ENCODE peak calls at places on chromosomes 4 and X, in five cellular contexts. One of them, this sample, is unnamed.

GRCh38 chr4:40540801-40541200 is 88.9 kb downstream of the RBM47 start:
- DNase-seq in GM12878: no peak
- DNase-seq in HCT116: no peak
- DNase-seq in HepG2: no peak
- DNase-seq in SK-N-SH: no peak
- DNase-seq in this sample: no peak

GRCh38 chrX:118802857-118803256 is 20.8 kb upstream of the ZCCHC12 start:
- DNase-seq in GM12878: no peak
- DNase-seq in HCT116: no peak
- DNase-seq in HepG2: no peak
- DNase-seq in SK-N-SH: no peak
- DNase-seq in this sample: no peak

GRCh38 chrX:119238557-119238956 is 2.5 kb downstream of the PGRMC1 start:
- DNase-seq in GM12878: no peak
- DNase-seq in HCT116: no peak
- DNase-seq in HepG2: no peak
- DNase-seq in SK-N-SH: no peak
- DNase-seq in this sample: no peak

GRCh38 chrX:37685452-37686347 is at the start of gene XK:
- DNase-seq in GM12878: no peak
- DNase-seq in HCT116: peak; percentile 71
- DNase-seq in HepG2: no peak
- DNase-seq in SK-N-SH: peak; percentile 57
- DNase-seq in this sample: no peak

GRCh38 chr4:89838005-89838404 is 1.0 kb upstream of the SNCA start:
- DNase-seq in GM12878: no peak
- DNase-seq in HCT116: no peak
- DNase-seq in HepG2: no peak
- DNase-seq in SK-N-SH: peak; percentile 47
- DNase-seq in this sample: no peak

GRCh38 chrX:85052636-85053343 is 49.1 kb downstream of the APOOL start:
- DNase-seq in GM12878: no peak
- DNase-seq in HCT116: peak; percentile 15
- DNase-seq in HepG2: no peak
- DNase-seq in SK-N-SH: no peak
- DNase-seq in this sample: peak; percentile 0

GRCh38 chr4:6910340-6910959 is 824 bp downstream of the TBC1D14 start:
- DNase-seq in GM12878: no peak
- DNase-seq in HCT116: no peak
- DNase-seq in HepG2: no peak
- DNase-seq in SK-N-SH: peak; percentile 51
- DNase-seq in this sample: peak; percentile 43

GRCh38 chr4:147831452-147832192 is 99.7 kb downstream of the ARHGAP10 start:
- DNase-seq in GM12878: no peak
- DNase-seq in HCT116: peak; percentile 87
- DNase-seq in HepG2: no peak
- DNase-seq in SK-N-SH: no peak
- DNase-seq in this sample: no peak

GRCh38 chr4:156875697-156876096 is 95.9 kb downstream of the PDGFC start:
- DNase-seq in GM12878: no peak
- DNase-seq in HCT116: no peak
- DNase-seq in HepG2: no peak
- DNase-seq in SK-N-SH: no peak
- DNase-seq in this sample: no peak

GRCh38 chr4:185203380-185204237 is at the start of gene CFAP97:
- DNase-seq in GM12878: no peak
- DNase-seq in HCT116: peak; percentile 53
- DNase-seq in HepG2: peak; percentile 65
- DNase-seq in SK-N-SH: peak; percentile 94
- DNase-seq in this sample: peak; percentile 81

GRCh38 chr4:13706130-13706529 is 78.6 kb upstream of the BOD1L1 start:
- DNase-seq in GM12878: no peak
- DNase-seq in HCT116: no peak
- DNase-seq in HepG2: no peak
- DNase-seq in SK-N-SH: no peak
- DNase-seq in this sample: no peak

GRCh38 chr4:149700272-149700671 is 115.4 kb downstream of the IQCM start:
- DNase-seq in GM12878: no peak
- DNase-seq in HCT116: no peak
- DNase-seq in HepG2: no peak
- DNase-seq in SK-N-SH: no peak
- DNase-seq in this sample: no peak

GRCh38 chr4:4853371-4853823 is 6.1 kb upstream of the MSX1 start:
- DNase-seq in GM12878: no peak
- DNase-seq in HCT116: no peak
- DNase-seq in HepG2: no peak
- DNase-seq in SK-N-SH: peak; percentile 47
- DNase-seq in this sample: no peak

DNA sequence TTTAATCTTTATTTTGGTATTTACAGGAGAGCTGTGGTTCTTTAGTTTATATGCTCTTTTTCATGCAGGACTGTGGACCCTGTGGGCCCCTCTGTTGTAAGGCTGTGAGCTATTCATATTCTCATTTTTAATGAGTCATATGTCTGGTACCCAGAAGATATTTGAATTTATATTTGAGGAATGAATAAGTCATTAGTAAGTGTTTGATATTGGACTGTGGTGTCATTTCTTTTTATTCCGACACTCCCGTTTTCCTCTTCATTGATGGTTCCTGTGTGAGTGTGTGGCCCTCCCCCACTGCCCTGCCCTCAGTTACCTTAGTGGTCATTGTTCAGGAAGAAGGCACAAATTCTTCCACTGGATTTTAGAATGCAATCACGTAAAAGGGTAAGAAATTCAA is 370.8 kb upstream of the ANXA10 start:
- DNase-seq in GM12878: no peak
- DNase-seq in HCT116: no peak
- DNase-seq in HepG2: no peak
- DNase-seq in SK-N-SH: no peak
- DNase-seq in this sample: no peak
- TF ChIP-seq JUND in GM12878: no peak
- TF ChIP-seq JUND in HCT116: no peak
- TF ChIP-seq JUND in HepG2: no peak
- TF ChIP-seq JUND in SK-N-SH: no peak
- TF ChIP-seq JUND in this sample: no peak

GRCh38 chr4:38759077-38759789 is 23.6 kb downstream of the TLR10 start:
- DNase-seq in GM12878: peak; percentile 77
- DNase-seq in HCT116: no peak
- DNase-seq in HepG2: peak; percentile 39
- DNase-seq in SK-N-SH: peak; percentile 58
- DNase-seq in this sample: peak; percentile 20
- TF ChIP-seq JUND in GM12878: no peak
- TF ChIP-seq JUND in HCT116: no peak
- TF ChIP-seq JUND in HepG2: no peak
- TF ChIP-seq JUND in SK-N-SH: no peak
- TF ChIP-seq JUND in this sample: no peak

GRCh38 chr4:80294206-80294605 is 27.7 kb downstream of the FGF5 start:
- DNase-seq in GM12878: no peak
- DNase-seq in HCT116: no peak
- DNase-seq in HepG2: no peak
- DNase-seq in SK-N-SH: no peak
- DNase-seq in this sample: no peak

GRCh38 chr4:80295841-80296240 is 29.4 kb downstream of the FGF5 start:
- DNase-seq in GM12878: no peak
- DNase-seq in HCT116: no peak
- DNase-seq in HepG2: no peak
- DNase-seq in SK-N-SH: no peak
- DNase-seq in this sample: no peak

DNA sequence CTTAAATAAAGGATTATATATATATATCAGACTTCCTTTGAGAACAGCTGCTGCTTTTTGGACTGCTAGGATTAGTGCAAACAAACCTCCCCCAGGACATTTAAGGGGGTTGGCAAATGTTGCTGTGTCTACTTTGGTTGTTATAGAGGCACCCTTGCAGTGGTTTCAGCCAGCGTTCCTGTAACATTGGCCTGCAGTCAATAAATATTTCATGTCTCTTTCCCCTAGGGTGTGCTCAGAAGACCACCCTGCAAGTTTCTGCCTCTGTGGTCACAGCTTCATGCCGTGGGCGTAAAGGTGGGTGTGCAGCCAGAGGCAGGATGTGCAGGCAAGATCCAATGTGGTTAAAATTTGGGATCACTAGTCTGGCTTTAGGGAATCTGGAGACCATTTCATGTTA is 28.9 kb downstream of the FGF5 start:
- DNase-seq in GM12878: no peak
- DNase-seq in HCT116: no peak
- DNase-seq in HepG2: no peak
- DNase-seq in SK-N-SH: no peak
- DNase-seq in this sample: no peak
- TF ChIP-seq JUND in GM12878: no peak
- TF ChIP-seq JUND in HCT116: no peak
- TF ChIP-seq JUND in HepG2: no peak
- TF ChIP-seq JUND in SK-N-SH: no peak
- TF ChIP-seq JUND in this sample: no peak

DNA sequence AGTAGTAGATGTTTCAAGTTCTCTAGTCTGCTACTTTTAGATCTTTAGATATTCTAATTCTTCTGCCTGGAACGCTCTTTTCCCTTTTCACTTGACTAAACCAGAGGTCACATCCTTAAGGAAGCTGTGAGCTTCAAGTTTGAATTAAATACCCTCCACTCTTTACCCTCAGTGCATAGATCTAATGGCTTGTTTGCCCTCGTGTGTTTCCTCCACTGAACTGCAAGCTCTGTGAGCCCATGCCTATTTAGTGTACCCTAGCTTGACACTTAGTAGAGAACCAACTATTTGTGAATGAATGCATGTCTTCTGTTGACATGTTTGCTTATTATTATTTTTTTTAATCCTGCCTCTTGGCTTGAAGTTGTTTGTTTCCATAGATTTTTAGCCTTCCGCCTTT is 138.3 kb downstream of the PDE5A start:
- DNase-seq in GM12878: no peak
- DNase-seq in HCT116: no peak
- DNase-seq in HepG2: no peak
- DNase-seq in SK-N-SH: no peak
- DNase-seq in this sample: peak; percentile 22
- TF ChIP-seq JUND in GM12878: no peak
- TF ChIP-seq JUND in HCT116: no peak
- TF ChIP-seq JUND in HepG2: no peak
- TF ChIP-seq JUND in SK-N-SH: no peak
- TF ChIP-seq JUND in this sample: no peak

GRCh38 chr4:26458104-26458503 is 32.2 kb downstream of the CCKAR start:
- DNase-seq in GM12878: no peak
- DNase-seq in HCT116: no peak
- DNase-seq in HepG2: no peak
- DNase-seq in SK-N-SH: no peak
- DNase-seq in this sample: no peak
- TF ChIP-seq JUND in GM12878: no peak
- TF ChIP-seq JUND in HCT116: no peak
- TF ChIP-seq JUND in HepG2: no peak
- TF ChIP-seq JUND in SK-N-SH: no peak
- TF ChIP-seq JUND in this sample: no peak

GRCh38 chr4:31051151-31051550 is 331.0 kb downstream of the PCDH7 start:
- DNase-seq in GM12878: no peak
- DNase-seq in HCT116: no peak
- DNase-seq in HepG2: no peak
- DNase-seq in SK-N-SH: no peak
- DNase-seq in this sample: no peak

GRCh38 chr4:31043382-31044062 is 323.4 kb downstream of the PCDH7 start:
- DNase-seq in GM12878: no peak
- DNase-seq in HCT116: no peak
- DNase-seq in HepG2: no peak
- DNase-seq in SK-N-SH: no peak
- DNase-seq in this sample: no peak

GRCh38 chr4:31045151-31045550 is 325.0 kb downstream of the PCDH7 start:
- DNase-seq in GM12878: no peak
- DNase-seq in HCT116: no peak
- DNase-seq in HepG2: no peak
- DNase-seq in SK-N-SH: no peak
- DNase-seq in this sample: no peak

GRCh38 chr4:31041385-31041784 is 321.2 kb downstream of the PCDH7 start:
- DNase-seq in GM12878: no peak
- DNase-seq in HCT116: no peak
- DNase-seq in HepG2: no peak
- DNase-seq in SK-N-SH: no peak
- DNase-seq in this sample: no peak

DNA sequence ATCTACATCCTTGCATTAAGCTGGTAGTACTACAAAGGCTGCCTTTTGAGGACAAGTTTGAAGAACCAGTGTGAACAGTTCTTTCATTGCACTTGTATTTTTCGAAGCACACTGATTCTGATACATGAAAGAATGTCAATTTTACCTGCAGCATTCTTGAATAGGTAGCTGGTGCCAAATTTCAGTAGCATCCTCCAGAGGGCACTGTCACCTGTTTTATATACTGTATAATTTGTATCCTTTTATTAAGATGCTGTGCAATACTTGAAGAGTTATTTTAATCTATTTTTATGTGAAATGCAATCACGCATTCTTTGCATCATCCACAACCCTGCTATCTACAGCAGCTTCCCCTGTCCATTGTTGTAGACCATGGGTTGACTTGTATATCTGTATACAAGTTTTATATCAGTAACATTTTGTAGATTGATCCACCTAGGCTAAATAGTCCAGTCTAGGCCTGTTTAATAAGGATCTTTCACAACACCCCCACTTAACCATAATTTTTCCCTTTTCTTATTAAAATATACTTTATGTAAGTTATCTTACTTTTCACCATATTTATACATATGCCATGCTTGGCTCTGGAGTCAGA is 325.7 kb downstream of the PCDH7 start:
- DNase-seq in GM12878: no peak
- DNase-seq in HCT116: no peak
- DNase-seq in HepG2: no peak
- DNase-seq in SK-N-SH: no peak
- DNase-seq in this sample: no peak
- TF ChIP-seq JUND in GM12878: no peak
- TF ChIP-seq JUND in HCT116: no peak
- TF ChIP-seq JUND in HepG2: no peak
- TF ChIP-seq JUND in SK-N-SH: no peak
- TF ChIP-seq JUND in this sample: no peak

GRCh38 chrX:22795680-22796079 is 204.1 kb upstream of the DDX53 start:
- DNase-seq in GM12878: no peak
- DNase-seq in HCT116: no peak
- DNase-seq in HepG2: no peak
- DNase-seq in SK-N-SH: no peak
- DNase-seq in this sample: no peak

GRCh38 chrX:22803353-22803752 is 196.4 kb upstream of the DDX53 start:
- DNase-seq in GM12878: no peak
- DNase-seq in HCT116: no peak
- DNase-seq in HepG2: no peak
- DNase-seq in SK-N-SH: no peak
- DNase-seq in this sample: no peak

GRCh38 chrX:22800806-22801205 is 199.0 kb upstream of the DDX53 start:
- DNase-seq in GM12878: no peak
- DNase-seq in HCT116: no peak
- DNase-seq in HepG2: no peak
- DNase-seq in SK-N-SH: no peak
- DNase-seq in this sample: no peak

DNA sequence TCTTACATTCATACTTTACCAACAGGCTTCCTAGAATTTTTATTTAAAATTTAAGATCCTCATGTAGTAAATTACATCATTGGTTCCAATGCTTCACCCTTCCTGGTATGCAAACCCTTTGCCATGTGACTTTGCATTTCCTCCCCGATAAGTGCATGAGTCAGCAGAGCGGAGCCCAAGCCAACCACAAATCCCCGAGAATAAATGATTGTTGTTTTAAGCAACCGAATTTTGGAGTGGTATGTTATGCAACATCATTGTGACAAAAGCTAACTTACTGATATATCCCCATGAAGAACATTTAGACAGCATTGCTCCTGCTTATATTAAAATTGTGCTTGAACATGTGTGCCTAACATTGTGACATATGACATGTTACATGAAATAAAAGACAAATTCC is 199.4 kb upstream of the DDX53 start:
- DNase-seq in GM12878: no peak
- DNase-seq in HCT116: no peak
- DNase-seq in HepG2: no peak
- DNase-seq in SK-N-SH: no peak
- DNase-seq in this sample: no peak
- TF ChIP-seq JUND in GM12878: no peak
- TF ChIP-seq JUND in HCT116: no peak
- TF ChIP-seq JUND in HepG2: no peak
- TF ChIP-seq JUND in SK-N-SH: peak; percentile 73
- TF ChIP-seq JUND in this sample: no peak